ENCODE peak calls at places on chromosomes 2 and 18, in seven cellular contexts. V, Z, E, Y, A, K and I are unnamed samples.
A peak's percentile ranks its signal among the peaks of the same experiment; 100 is the strongest.

GRCh38 chr2:158539176-158539895 is 82.6 kb downstream of the PKP4 start:
- DNase-seq in V (no peak), Z (no peak), E (no peak), Y (peak; percentile 27), A (no peak), K (no peak), I (no peak)

GRCh38 chr2:206856474-206856873 is 82.8 kb upstream of the CPO start:
- DNase-seq in V (no peak), Z (no peak), E (no peak), Y (no peak), A (no peak), K (no peak), I (no peak)

GRCh38 chr2:70474266-70474848 is 79.3 kb downstream of the TGFA start:
- DNase-seq in V (no peak), Z (no peak), E (no peak), Y (no peak), A (no peak), K (no peak), I (no peak)

GRCh38 chr18:9951022-9951859 is 37.4 kb downstream of the VAPA start:
- DNase-seq in V (no peak), Z (peak; percentile 58), E (no peak), Y (peak; percentile 59), A (no peak), K (peak; percentile 73), I (no peak)

GRCh38 chr18:40917096-40917495 is 1037.9 kb upstream of the PIK3C3 start:
- DNase-seq in V (no peak), Z (no peak), E (no peak), Y (no peak), A (no peak), K (no peak), I (no peak)

GRCh38 chr2:143426296-143426695 is 297.1 kb downstream of the ARHGAP15 start:
- DNase-seq in V (no peak), Z (no peak), E (no peak), Y (no peak), A (no peak), K (no peak), I (no peak)

GRCh38 chr2:133420748-133421147 is 147.5 kb downstream of the NCKAP5 start:
- DNase-seq in V (no peak), Z (no peak), E (no peak), Y (no peak), A (no peak), K (no peak), I (no peak)

GRCh38 chr18:24372279-24372678 is 25.3 kb downstream of the OSBPL1A start:
- DNase-seq in V (no peak), Z (no peak), E (no peak), Y (no peak), A (no peak), K (no peak), I (no peak)

GRCh38 chr2:172947461-172947860 is 128.2 kb upstream of the MAP3K20 start:
- DNase-seq in V (no peak), Z (no peak), E (no peak), Y (no peak), A (no peak), K (no peak), I (no peak)

GRCh38 chr2:197705912-197706838 is 1.0 kb downstream of the MARS2 start:
- DNase-seq in V (peak; percentile 57), Z (no peak), E (peak; percentile 44), Y (peak; percentile 6), A (no peak), K (peak; percentile 18), I (no peak)

GRCh38 chr2:237429761-237430160 is 15.8 kb upstream of the COL6A3 start:
- DNase-seq in V (no peak), Z (no peak), E (peak; percentile 78), Y (no peak), A (no peak), K (no peak), I (no peak)

GRCh38 chr18:56321470-56321869 is 316.9 kb downstream of the TXNL1 start:
- DNase-seq in V (peak; percentile 70), Z (no peak), E (peak; percentile 32), Y (no peak), A (no peak), K (no peak), I (no peak)

GRCh38 chr18:59902993-59903610 is 3.3 kb downstream of the PMAIP1 start:
- DNase-seq in V (no peak), Z (no peak), E (no peak), Y (no peak), A (no peak), K (no peak), I (no peak)
- H3K4me1 ChIP-seq in V (peaks cover 24% of the 10 kb centered on the region), Z (no peaks in the 10 kb centered on the region), E (peaks cover 6% of the 10 kb centered on the region), Y (peaks cover 10% of the 10 kb centered on the region), A (peaks cover 24% of the 10 kb centered on the region), K (peaks cover 14% of the 10 kb centered on the region), I (peaks cover 12% of the 10 kb centered on the region)

DNA sequence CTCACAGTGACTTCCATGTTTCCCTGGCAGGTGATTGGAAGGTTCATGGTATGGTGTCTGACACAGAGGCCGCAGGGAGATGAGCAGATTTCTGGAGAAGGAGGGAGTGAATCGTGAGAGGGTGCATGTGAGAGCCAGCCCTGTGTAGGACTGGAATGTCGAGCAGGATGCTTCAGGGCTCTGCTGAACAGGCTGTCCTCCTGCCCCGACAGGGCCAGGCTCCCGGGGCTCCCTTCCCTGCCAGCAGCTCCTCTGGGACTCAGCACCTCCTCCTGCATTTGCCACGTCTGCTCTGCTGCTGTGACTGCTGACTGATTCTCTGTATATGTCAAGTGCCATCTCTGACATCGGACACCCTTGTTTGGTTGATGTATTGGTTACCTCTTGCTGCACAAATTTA is 38.5 kb upstream of the INHBB start:
- DNase-seq in V (no peak), Z (no peak), E (no peak), Y (no peak), A (no peak), K (no peak), I (no peak)
- H3K4me1 ChIP-seq in V (peaks cover 3% of the 10 kb centered on the region), Z (no peaks in the 10 kb centered on the region), E (no peaks in the 10 kb centered on the region), Y (no peaks in the 10 kb centered on the region), A (peaks cover 3% of the 10 kb centered on the region), K (peaks cover 4% of the 10 kb centered on the region), I (peaks cover 2% of the 10 kb centered on the region)

GRCh38 chr2:101722878-101723277 is 25.4 kb downstream of the MAP4K4 start:
- DNase-seq in V (no peak), Z (no peak), E (no peak), Y (no peak), A (no peak), K (no peak), I (no peak)
- H3K4me1 ChIP-seq in V (peaks cover 80% of the 10 kb centered on the region), Z (no peaks in the 10 kb centered on the region), E (peaks cover 12% of the 10 kb centered on the region), Y (no peaks in the 10 kb centered on the region), A (peaks cover 29% of the 10 kb centered on the region), K (peaks cover 5% of the 10 kb centered on the region), I (no peaks in the 10 kb centered on the region)

GRCh38 chr2:7940120-7940386 is 741.8 kb upstream of the ID2 start:
- DNase-seq in V (no peak), Z (no peak), E (no peak), Y (no peak), A (no peak), K (no peak), I (no peak)

GRCh38 chr2:7943446-7943845 is 738.4 kb upstream of the ID2 start:
- DNase-seq in V (no peak), Z (no peak), E (no peak), Y (no peak), A (no peak), K (no peak), I (no peak)

GRCh38 chr2:7945080-7945479 is 736.8 kb upstream of the ID2 start:
- DNase-seq in V (no peak), Z (no peak), E (no peak), Y (no peak), A (no peak), K (no peak), I (no peak)

DNA sequence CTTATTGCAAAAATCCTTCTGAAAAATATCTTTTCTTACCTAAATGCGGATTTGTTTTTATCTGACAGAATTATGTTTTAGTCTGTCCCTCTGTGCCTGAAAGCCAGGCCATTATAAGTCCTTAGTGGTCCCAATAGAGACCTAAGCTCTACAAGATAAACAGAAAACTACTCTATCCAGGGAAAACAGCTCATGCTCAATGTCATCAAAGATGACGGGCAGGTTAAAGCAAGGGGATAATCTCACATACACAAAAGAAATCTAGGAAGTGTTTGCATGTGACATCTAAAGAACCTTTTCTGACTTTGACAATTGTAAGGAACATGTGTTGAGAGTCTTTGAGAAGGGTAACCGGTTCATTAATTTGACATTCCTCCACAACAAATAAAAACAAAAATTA is 741.1 kb upstream of the ID2 start:
- DNase-seq in V (no peak), Z (no peak), E (no peak), Y (no peak), A (no peak), K (no peak), I (no peak)
- H3K4me1 ChIP-seq in V (no peaks in the 10 kb centered on the region), Z (no peaks in the 10 kb centered on the region), E (no peaks in the 10 kb centered on the region), Y (peaks cover 11% of the 10 kb centered on the region), A (no peaks in the 10 kb centered on the region), K (no peaks in the 10 kb centered on the region), I (no peaks in the 10 kb centered on the region)

GRCh38 chr2:96529376-96530143 is 7.0 kb upstream of the ARID5A start:
- DNase-seq in V (no peak), Z (no peak), E (no peak), Y (no peak), A (no peak), K (no peak), I (peak; percentile 61)
- H3K4me1 ChIP-seq in V (peaks cover 79% of the 10 kb centered on the region), Z (no peaks in the 10 kb centered on the region), E (peaks cover 31% of the 10 kb centered on the region), Y (peaks cover 26% of the 10 kb centered on the region), A (peaks cover 72% of the 10 kb centered on the region), K (peaks cover 9% of the 10 kb centered on the region), I (no peaks in the 10 kb centered on the region)

DNA sequence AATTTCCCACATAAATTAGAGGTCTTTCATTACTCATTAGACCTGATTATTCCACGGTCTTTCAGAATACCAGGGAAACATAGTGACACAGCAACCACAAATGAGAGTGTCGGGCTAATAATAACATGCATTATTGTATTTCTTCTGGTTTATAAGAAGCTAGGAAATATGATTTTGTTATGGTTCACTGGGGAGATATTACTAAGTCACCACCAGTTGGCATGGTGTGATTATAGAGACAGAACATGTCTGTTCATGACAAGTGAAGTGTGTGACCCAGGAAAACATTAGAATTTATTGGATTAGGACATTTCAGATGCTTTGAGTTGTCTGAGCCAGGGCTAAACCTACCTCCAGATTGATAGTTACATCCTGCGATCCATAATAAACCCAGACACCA is 494.4 kb downstream of the FBXO15 start:
- DNase-seq in V (no peak), Z (no peak), E (no peak), Y (no peak), A (no peak), K (no peak), I (no peak)
- H3K4me1 ChIP-seq in V (no peaks in the 10 kb centered on the region), Z (no peaks in the 10 kb centered on the region), E (no peaks in the 10 kb centered on the region), Y (no peaks in the 10 kb centered on the region), A (no peaks in the 10 kb centered on the region), K (no peaks in the 10 kb centered on the region), I (no peaks in the 10 kb centered on the region)

DNA sequence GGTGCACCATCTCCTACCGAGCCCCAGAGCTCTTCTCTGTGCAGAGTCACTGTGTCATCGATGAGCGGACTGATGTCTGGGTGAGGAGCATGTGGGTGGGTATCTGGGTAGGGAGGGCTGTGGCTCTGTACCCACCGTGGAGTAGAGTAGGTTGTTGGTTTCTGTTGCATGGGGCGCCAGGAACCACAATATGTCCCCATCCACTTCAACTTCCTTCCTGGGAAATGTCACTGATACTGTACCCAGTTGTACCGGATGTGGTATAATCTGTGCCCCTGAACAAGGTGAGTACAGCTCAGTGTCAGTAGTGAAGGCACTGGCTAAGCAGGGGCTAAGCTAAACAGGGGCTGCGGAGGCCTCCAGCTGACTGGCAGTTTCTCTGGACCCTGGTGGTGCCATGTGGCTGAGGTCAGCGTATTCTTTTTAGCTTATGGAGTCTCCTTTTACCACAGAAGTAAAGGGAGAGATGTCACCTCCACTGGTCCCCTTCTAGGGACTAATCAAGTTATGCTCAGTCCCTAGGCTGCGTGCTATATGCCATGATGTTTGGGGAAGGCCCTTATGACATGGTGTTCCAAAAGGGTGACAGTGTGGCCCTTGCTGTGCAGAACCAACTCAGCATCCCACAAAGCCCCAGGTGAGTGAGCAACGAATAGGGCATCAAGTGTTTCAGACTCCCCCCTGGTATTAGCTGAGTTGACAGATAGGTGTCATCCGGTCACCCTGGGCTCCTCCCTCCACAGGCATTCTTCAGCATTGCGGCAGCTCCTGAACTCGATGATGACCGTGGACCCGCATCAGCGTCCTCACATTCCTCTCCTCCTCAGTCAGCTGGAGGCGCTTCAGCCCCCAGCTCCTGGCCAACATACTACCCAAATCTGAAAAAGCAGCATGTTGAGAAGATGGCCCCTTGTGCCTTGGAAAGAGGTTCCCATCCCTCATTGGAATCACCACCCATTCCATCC is 2.7 kb downstream of the STK16 start:
- DNase-seq in V (no peak), Z (peak; percentile 31), E (no peak), Y (no peak), A (no peak), K (no peak), I (no peak)
- H3K4me1 ChIP-seq in V (peaks cover 62% of the 10 kb centered on the region), Z (peaks cover 36% of the 10 kb centered on the region), E (peaks cover 37% of the 10 kb centered on the region), Y (peaks cover 44% of the 10 kb centered on the region), A (peaks cover 80% of the 10 kb centered on the region), K (no peaks in the 10 kb centered on the region), I (peaks cover 67% of the 10 kb centered on the region)